ENCODE peak calls at places on chromosomes 4 and X, in nine cellular contexts. Q is fibroblast of mammary gland; X is natural killer cell treated with Interleukin-12 subunit alpha and Interleukin-12 subunit beta and Interleukin-15 and Interleukin-18, amount 100 ng/mL, for 72 hours; O is EH; D is GF-D8; A is NCI-H2107; K is heart right ventricle; L is NCI-H1417; U is left lobe of liver. M is an unnamed sample.

GRCh38 chr4:61202638-61203495 is 2.7 kb downstream of the ADGRL3 start:
- DNase-seq in D (no peak), A (peak), O (no peak), X (no peak), L (peak), K (no peak), Q (no peak), U (no peak), M (peak)

GRCh38 chrX:108736509-108737479 is at the start of gene IRS4:
- DNase-seq in K (no peak), A (no peak), D (no peak), O (peak), X (no peak), L (peak), U (no peak), Q (peak), M (peak)

GRCh38 chr4:148477276-148477675 is 35.1 kb upstream of the NR3C2 start:
- DNase-seq in O (no peak), K (no peak), U (no peak), X (no peak), D (no peak), A (no peak), Q (no peak), L (no peak), M (peak)

GRCh38 chrX:24231780-24232179 is 82.1 kb downstream of the SUPT20HL2 start:
- DNase-seq in L (no peak), O (no peak), U (no peak), A (no peak), D (no peak), X (no peak), Q (no peak), K (no peak), M (no peak)

GRCh38 chrX:24561121-24561520 is 86.0 kb downstream of the PCYT1B start:
- DNase-seq in Q (peak), X (no peak), O (peak), A (no peak), L (no peak), D (no peak), U (no peak), K (no peak), M (peak)

GRCh38 chr4:118968006-118968405 is 79.4 kb downstream of the SYNPO2 start:
- DNase-seq in Q (peak), X (no peak), K (no peak), L (no peak), A (peak), O (peak), D (peak), U (no peak), M (peak)

GRCh38 chr4:108345862-108346530 is 177.3 kb upstream of the LEF1 start:
- DNase-seq in X (no peak), A (no peak), Q (peak), D (no peak), U (no peak), L (no peak), K (no peak), O (peak), M (no peak)

GRCh38 chrX:150456466-150456865 is 93.3 kb downstream of the MAMLD1 start:
- DNase-seq in U (no peak), A (no peak), O (no peak), X (no peak), K (no peak), L (no peak), D (no peak), Q (no peak), M (no peak)

GRCh38 chr4:118032691-118033090 is 1.6 kb upstream of the NDST3 start:
- DNase-seq in X (no peak), A (no peak), D (no peak), K (no peak), L (no peak), U (no peak), O (peak), Q (peak), M (no peak)

GRCh38 chr4:86670739-86671138 is 76.6 kb downstream of the PTPN13 start:
- DNase-seq in L (no peak), U (no peak), D (no peak), X (no peak), K (no peak), Q (peak), O (peak), A (no peak), M (no peak)

GRCh38 chr4:133150643-133151300 is 1.7 kb downstream of the PCDH10 start:
- DNase-seq in U (no peak), A (peak), O (peak), X (no peak), Q (no peak), L (no peak), K (no peak), D (no peak), M (peak)

GRCh38 chrX:67544871-67545771 is 1.3 kb downstream of the AR start:
- DNase-seq in U (no peak), A (no peak), L (no peak), Q (peak), K (peak), O (peak), X (no peak), D (no peak), M (peak)

GRCh38 chrX:46873746-46874145 is 36.9 kb downstream of the RP2 start:
- DNase-seq in O (peak), X (no peak), U (no peak), K (no peak), A (no peak), D (no peak), L (no peak), Q (no peak), M (no peak)

GRCh38 chr4:76548704-76549103 is 113.7 kb downstream of the SHROOM3 start:
- DNase-seq in O (no peak), Q (no peak), A (no peak), U (no peak), L (no peak), K (no peak), D (no peak), X (no peak), M (no peak)

GRCh38 chr4:142406051-142406549 is 440.0 kb downstream of the INPP4B start:
- DNase-seq in A (no peak), L (no peak), Q (no peak), K (no peak), U (no peak), X (no peak), O (peak), D (peak), M (no peak)

GRCh38 chrX:106952988-106953387 is 32.8 kb downstream of the CLDN2 start:
- DNase-seq in L (no peak), X (no peak), K (no peak), U (no peak), D (no peak), A (no peak), Q (peak), O (peak), M (no peak)

GRCh38 chrX:107715331-107716044 is 60.1 kb downstream of the TSC22D3 start:
- DNase-seq in X (no peak), D (no peak), K (no peak), Q (peak), O (peak), A (no peak), L (no peak), U (no peak), M (no peak)

GRCh38 chr4:166435449-166435848 is 562.4 kb downstream of the TLL1 start:
- DNase-seq in Q (peak), U (no peak), X (no peak), L (no peak), A (no peak), O (peak), D (no peak), K (no peak), M (no peak)

GRCh38 chr4:139921551-139922184 is 232.3 kb downstream of the MAML3 start:
- DNase-seq in X (no peak), K (no peak), U (peak), D (no peak), O (no peak), A (peak), L (peak), Q (no peak), M (peak)

GRCh38 chr4:66562276-66562806 is 892.1 kb upstream of the EPHA5 start:
- DNase-seq in Q (no peak), U (no peak), D (no peak), A (no peak), O (peak), L (no peak), X (no peak), K (no peak), M (no peak)

GRCh38 chr4:17985832-17986231 is 35.7 kb downstream of the LCORL start:
- DNase-seq in O (no peak), X (no peak), D (no peak), L (no peak), K (no peak), Q (no peak), A (no peak), U (no peak), M (no peak)

GRCh38 chr4:39970559-39971270 is 7.0 kb downstream of the PDS5A start:
- DNase-seq in X (no peak), O (peak), A (no peak), D (peak), L (no peak), U (no peak), K (no peak), Q (no peak), M (peak)

GRCh38 chr4:16027626-16028025 is 56.2 kb downstream of the PROM1 start:
- DNase-seq in L (no peak), X (no peak), K (no peak), O (no peak), Q (peak), A (no peak), U (no peak), D (no peak), M (no peak)

GRCh38 chr4:186770446-186771175 is 47.0 kb upstream of the FAT1 start:
- DNase-seq in D (no peak), X (no peak), U (no peak), L (no peak), K (no peak), O (peak), A (no peak), Q (peak), M (no peak)

GRCh38 chrX:101658661-101659477 is 781 bp downstream of the ARMCX2 start:
- DNase-seq in A (peak), U (peak), K (peak), X (no peak), D (no peak), Q (peak), L (peak), O (peak), M (peak)

GRCh38 chrX:35292522-35292921 is 349.9 kb downstream of the FAM47B start:
- DNase-seq in X (no peak), A (no peak), O (no peak), K (no peak), U (no peak), D (no peak), L (no peak), Q (no peak), M (no peak)

GRCh38 chr4:5568336-5568735 is 140.0 kb downstream of the EVC2 start:
- DNase-seq in K (no peak), A (no peak), U (no peak), X (no peak), D (no peak), Q (no peak), L (no peak), O (no peak), M (no peak)

GRCh38 chrX:111168314-111168713 is 72.3 kb downstream of the PAK3 start:
- DNase-seq in O (peak), K (no peak), A (no peak), D (no peak), X (no peak), Q (peak), L (peak), U (no peak), M (peak)

GRCh38 chr4:4948370-4948769 is 70.9 kb downstream of the CYTL1 start:
- DNase-seq in O (peak), L (no peak), D (no peak), X (no peak), Q (no peak), A (no peak), K (no peak), U (no peak), M (no peak)

GRCh38 chr4:88533088-88533790 is 9.7 kb upstream of the PYURF start:
- DNase-seq in A (no peak), D (no peak), K (no peak), X (no peak), L (no peak), Q (peak), O (peak), U (no peak), M (no peak)

M was measured in neural progenitor cell.